ENCODE peak calls at places on chromosomes 2 and 18, in five cellular contexts. T is tibial nerve, P is fibroblast of lung, U is Peyer's patch, Y is AG04450. J is an unnamed sample.

GRCh38 chr2:162607915-162608314 is 230.7 kb downstream of the KCNH7 start:
- DNase-seq in T (no peak), P (no peak), U (no peak), Y (no peak), J (no peak)

GRCh38 chr2:161839931-161840330 is 215.7 kb downstream of the SLC4A10 start:
- DNase-seq in T (no peak), P (no peak), U (no peak), Y (no peak), J (no peak)

GRCh38 chr18:433960-434359 is 66.5 kb downstream of the COLEC12 start:
- DNase-seq in T (no peak), P (peak; percentile 53), U (no peak), Y (no peak), J (no peak)

GRCh38 chr18:8623549-8624106 is 14.4 kb downstream of the RAB12 start:
- DNase-seq in T (no peak), P (no peak), U (peak; percentile 28), Y (no peak), J (no peak)

GRCh38 chr2:54556659-54557121 is 100.6 kb downstream of the SPTBN1 start:
- DNase-seq in T (no peak), P (peak; percentile 95), U (no peak), Y (no peak), J (no peak)

GRCh38 chr2:169478339-169478738 is 955 bp upstream of the BBS5 start:
- DNase-seq in T (no peak), P (peak; percentile 47), U (no peak), Y (no peak), J (no peak)

GRCh38 chr2:25885933-25886332 is 7.6 kb upstream of the ASXL2 start:
- DNase-seq in T (no peak), P (peak; percentile 93), U (no peak), Y (peak; percentile 72), J (no peak)

GRCh38 chr2:17879137-17879912 is 858 bp downstream of the KCNS3 start:
- DNase-seq in T (no peak), P (peak; percentile 52), U (no peak), Y (no peak), J (no peak)

GRCh38 chr2:181457121-181457740 is at the start of gene ITGA4:
- DNase-seq in T (peak; percentile 28), P (peak; percentile 76), U (peak; percentile 82), Y (peak; percentile 34), J (peak; percentile 87)

GRCh38 chr2:102806250-102806837 is 44.5 kb downstream of the TMEM182 start:
- DNase-seq in T (peak; percentile 54), P (peak; percentile 53), U (no peak), Y (peak; percentile 27), J (peak; percentile 14)

GRCh38 chr2:236171213-236172201 is 3.3 kb upstream of the GBX2 start:
- DNase-seq in T (no peak), P (no peak), U (no peak), Y (no peak), J (no peak)

GRCh38 chr18:47747260-47747795 is 183.1 kb downstream of the SMAD2 start:
- DNase-seq in T (no peak), P (no peak), U (no peak), Y (no peak), J (no peak)

GRCh38 chr2:70381821-70382220 is 80.0 kb upstream of the FAM136A start:
- DNase-seq in T (no peak), P (peak; percentile 59), U (no peak), Y (no peak), J (no peak)

DNA sequence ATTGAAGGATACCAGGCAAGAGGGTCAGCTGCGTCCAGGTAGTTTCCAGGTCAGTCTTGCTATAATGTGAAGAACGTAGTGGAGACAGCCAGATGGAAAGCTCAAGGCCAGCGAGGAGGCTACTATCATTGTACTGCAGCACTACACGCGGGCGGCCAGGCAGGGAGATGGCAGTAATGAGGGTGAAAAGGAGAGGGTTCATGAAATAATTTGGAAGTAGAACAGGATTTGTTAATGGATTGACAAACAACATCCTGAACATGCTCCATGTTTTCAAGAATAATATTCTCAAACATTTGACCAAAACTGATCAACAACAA is 17.1 kb downstream of the SPIRE1 start:
- DNase-seq in T (no peak), P (no peak), U (no peak), Y (no peak), J (no peak)
- H3K4me3 ChIP-seq in T (no peak overlapping the region), P (no peak overlapping the region), U (no peak overlapping the region), Y (no peak overlapping the region), J (no peak overlapping the region)

GRCh38 chr18:11146947-11147345 is 2.4 kb downstream of the PIEZO2 start:
- DNase-seq in T (no peak), P (no peak), U (no peak), Y (no peak), J (no peak)
- H3K27me3 ChIP-seq in T (no peaks in the 10 kb centered on the region), P (peaks cover 25% of the 10 kb centered on the region), U (no peaks in the 10 kb centered on the region), Y (peaks cover 56% of the 10 kb centered on the region), J (no peaks in the 10 kb centered on the region)

DNA sequence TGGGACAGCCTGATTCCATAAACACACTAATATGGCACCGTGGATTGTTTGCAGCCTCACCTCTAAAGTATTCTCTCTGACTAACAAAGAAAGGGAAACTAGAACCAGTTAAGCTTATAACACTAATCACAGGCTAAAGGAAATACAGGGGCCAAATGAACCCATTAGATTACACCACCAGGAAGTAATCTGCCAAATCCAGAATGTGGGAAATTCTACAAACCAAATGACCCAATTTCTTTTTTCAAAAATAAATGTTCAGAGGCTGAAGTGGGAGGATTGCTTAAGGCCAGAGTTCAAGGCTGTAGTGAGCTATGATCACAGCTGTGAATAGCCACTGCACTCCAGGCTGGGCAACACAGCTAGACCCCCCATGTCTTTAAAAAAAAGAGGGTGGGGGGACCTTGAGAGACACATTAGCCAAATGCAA is 1.5 kb upstream of the MPPE1 start:
- DNase-seq in T (no peak), P (peak; percentile 36), U (no peak), Y (no peak), J (no peak)
- H3K27ac ChIP-seq in T (peak overlapping the region; percentile 100), P (peak overlapping the region; percentile 1), U (peak overlapping the region; percentile 98), Y (peak overlapping the region; percentile 21), J (no peak overlapping the region)

GRCh38 chr18:34495434-34495833 is 214.7 kb upstream of the DTNA start:
- DNase-seq in T (no peak), P (no peak), U (no peak), Y (no peak), J (no peak)
- H3K4me3 ChIP-seq in T (no peak overlapping the region), P (no peak overlapping the region), U (no peak overlapping the region), Y (no peak overlapping the region), J (no peak overlapping the region)

DNA sequence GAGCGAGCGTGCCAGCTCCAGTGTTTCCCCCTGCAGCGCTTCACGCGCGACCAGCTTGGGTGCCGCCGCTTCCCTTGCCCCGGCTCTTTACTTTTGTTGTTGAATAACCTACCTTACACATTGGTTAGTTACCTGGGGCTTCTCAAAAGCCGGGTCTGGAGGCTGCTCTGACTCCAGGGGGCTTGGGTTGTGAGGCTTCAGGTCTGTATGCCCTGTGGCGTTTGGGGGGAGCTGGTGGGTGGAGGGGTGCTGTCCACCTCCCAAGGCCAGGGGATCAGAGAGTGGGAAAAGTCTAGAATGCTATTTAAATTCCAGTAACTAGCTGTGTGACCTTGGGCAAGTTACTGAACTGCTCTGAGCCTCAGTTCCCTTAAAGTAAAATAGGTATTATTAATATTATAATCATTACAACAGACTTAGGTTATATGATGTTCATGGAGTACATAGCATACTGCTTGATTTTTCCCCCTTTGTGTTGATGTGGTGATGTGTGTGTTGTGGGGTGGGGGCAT is 770 bp downstream of the LYPD6B start:
- DNase-seq in T (no peak), P (no peak), U (no peak), Y (no peak), J (no peak)
- H3K27me3 ChIP-seq in T (no peaks in the 10 kb centered on the region), P (peaks cover 29% of the 10 kb centered on the region), U (no peaks in the 10 kb centered on the region), Y (peaks cover 26% of the 10 kb centered on the region), J (no peaks in the 10 kb centered on the region)

J was measured in naive thymus-derived CD4-positive, alpha-beta T cell.